ENCODE peak calls at places on chromosomes 5 and 9, in nine cellular contexts. G is globus pallidus; C is NCI-H345; K is NCI-H510A; S is heart left ventricle; Z is activated T-cell treated with anti-CD3 and anti-CD28 coated beads, Interleukin-2, amount 50 U/mL, for 72 hours; J is CD4-positive, alpha-beta T cell; V is HFFc6; Q is posterior cingulate gyrus. A is an unnamed sample.

GRCh38 chr5:147554285-147554817 is 44.5 kb upstream of the DPYSL3 start:
- DNase-seq in G (peak; percentile 31), C (no peak), K (no peak), Z (no peak), S (no peak), J (no peak), Q (no peak), V (peak; percentile 94), A (no peak)

GRCh38 chr9:20495133-20495532 is 127.2 kb downstream of the MLLT3 start:
- DNase-seq in Q (no peak), V (no peak), S (no peak), J (no peak), C (no peak), G (no peak), Z (no peak), K (no peak), A (no peak)

GRCh38 chr9:23088932-23089364 is 642.3 kb downstream of the DMRTA1 start:
- DNase-seq in K (no peak), Z (no peak), J (no peak), G (no peak), Q (no peak), V (no peak), S (no peak), C (no peak), A (no peak)

GRCh38 chr9:78238061-78239038 is 2.5 kb downstream of the CEP78 start:
- DNase-seq in S (no peak), Q (no peak), G (no peak), C (no peak), J (no peak), V (no peak), K (no peak), Z (no peak), A (no peak)

GRCh38 chr5:171984748-171985419 is 21.6 kb downstream of the FBXW11 start:
- DNase-seq in K (no peak), S (no peak), J (no peak), V (peak; percentile 93), Q (no peak), Z (peak; percentile 41), C (no peak), G (no peak), A (no peak)

GRCh38 chr9:79382468-79382867 is 189.3 kb upstream of the TLE4 start:
- DNase-seq in G (no peak), C (peak; percentile 2), Z (no peak), J (no peak), S (no peak), K (peak; percentile 5), Q (no peak), V (peak; percentile 19), A (no peak)

GRCh38 chr9:4110562-4110961 is 189.3 kb downstream of the GLIS3 start:
- DNase-seq in C (no peak), Z (no peak), S (no peak), K (no peak), V (no peak), G (no peak), J (no peak), Q (no peak), A (no peak)

GRCh38 chr9:129558551-129559505 is 62.1 kb downstream of the C9orf50 start:
- DNase-seq in K (no peak), V (no peak), Q (no peak), S (no peak), C (no peak), Z (no peak), G (no peak), J (no peak), A (no peak)

GRCh38 chr9:6771722-6772121 is 13.9 kb downstream of the KDM4C start:
- DNase-seq in V (no peak), G (no peak), S (no peak), C (no peak), Q (no peak), K (no peak), Z (no peak), J (no peak), A (no peak)

GRCh38 chr5:4905674-4906528 is 234.2 kb upstream of the ADAMTS16 start:
- DNase-seq in C (no peak), Z (no peak), V (no peak), S (no peak), Q (peak; percentile 17), G (peak; percentile 47), J (no peak), K (no peak), A (peak; percentile 3)

GRCh38 chr9:87469833-87470465 is 27.7 kb upstream of the DAPK1 start:
- DNase-seq in K (no peak), V (no peak), Q (no peak), G (no peak), S (no peak), J (no peak), C (peak; percentile 75), Z (no peak), A (no peak)

GRCh38 chr5:32687167-32687831 is 23.8 kb upstream of the NPR3 start:
- DNase-seq in S (peak; percentile 70), G (no peak), Q (no peak), J (no peak), K (no peak), C (peak; percentile 14), V (no peak), Z (no peak), A (no peak)

GRCh38 chr9:4665357-4665756 is 923 bp downstream of the SPATA6L start:
- DNase-seq in Z (no peak), V (no peak), Q (no peak), K (no peak), S (no peak), J (no peak), G (no peak), C (no peak), A (peak; percentile 18)

GRCh38 chr9:135928731-135929655 is 21.6 kb upstream of the CAMSAP1 start:
- DNase-seq in S (no peak), C (no peak), K (no peak), V (no peak), J (no peak), Q (no peak), Z (no peak), G (no peak), A (no peak)

GRCh38 chr5:78816143-78816765 is 167.7 kb upstream of the LHFPL2 start:
- DNase-seq in S (no peak), Z (no peak), Q (no peak), G (no peak), J (no peak), K (no peak), C (no peak), V (no peak), A (no peak)

GRCh38 chr5:124849774-124850173 is 103.3 kb upstream of the ZNF608 start:
- DNase-seq in V (no peak), C (no peak), Q (no peak), G (no peak), J (no peak), S (no peak), K (no peak), Z (no peak), A (no peak)

GRCh38 chr5:149422429-149423286 is 43.6 kb upstream of the IL17B start:
- DNase-seq in J (no peak), C (no peak), S (peak; percentile 86), K (no peak), G (no peak), Z (no peak), V (no peak), Q (no peak), A (no peak)

GRCh38 chr5:179345429-179346321 is at the start of gene ADAMTS2:
- DNase-seq in K (no peak), V (no peak), Z (peak; percentile 19), Q (peak; percentile 52), G (peak; percentile 48), C (no peak), J (no peak), S (peak; percentile 70), A (peak; percentile 38)

GRCh38 chr9:68981825-68982224 is 32.1 kb downstream of the PRKACG start:
- DNase-seq in S (no peak), G (no peak), Z (no peak), V (no peak), J (no peak), Q (no peak), K (no peak), C (no peak), A (no peak)

A was measured in putamen.